ENCODE peak calls at places on chromosomes 16 and 17, in ten cellular contexts. I is heart left ventricle; O is PC-3; K is H1; C is HL-60; N is amygdala; R is activated CD8-positive, alpha-beta T cell treated with anti-CD3 and anti-CD28 coated beads for 36 hours; G is LNCaP clone FGC; L is cardiac muscle cell; P is hippocampal formation. U is an unnamed sample.

GRCh38 chr16:68371706-68372380 is 61.0 kb downstream of the PRMT7 start:
- DNase-seq in I (peak), O (no peak), K (no peak), C (no peak), N (no peak), R (no peak), G (no peak), L (no peak), P (no peak), U (no peak)

GRCh38 chr17:40321502-40322416 is 12.8 kb downstream of the RARA start:
- DNase-seq in I (peak), O (no peak), K (no peak), C (no peak), N (no peak), R (peak), G (no peak), L (no peak), P (no peak), U (no peak)

GRCh38 chr16:14509055-14509454 is 121.0 kb downstream of the PARN start:
- DNase-seq in I (no peak), O (peak), K (no peak), C (no peak), N (no peak), R (no peak), G (no peak), L (peak), P (no peak), U (no peak)

GRCh38 chr16:27748868-27749546 is 199.1 kb downstream of the KATNIP start:
- DNase-seq in I (peak), O (peak), K (peak), C (peak), N (no peak), R (peak), G (peak), L (peak), P (peak), U (peak)

GRCh38 chr17:14015286-14015685 is 54.0 kb upstream of the COX10 start:
- DNase-seq in I (no peak), O (no peak), K (no peak), C (no peak), N (no peak), R (no peak), G (no peak), L (no peak), P (no peak), U (no peak)

GRCh38 chr17:57465551-57465950 is 209.2 kb downstream of the MSI2 start:
- DNase-seq in I (no peak), O (no peak), K (no peak), C (no peak), N (no peak), R (no peak), G (no peak), L (no peak), P (no peak), U (no peak)

GRCh38 chr17:27384721-27385120 is 71.5 kb upstream of the KSR1 start:
- DNase-seq in I (no peak), O (no peak), K (no peak), C (no peak), N (no peak), R (no peak), G (no peak), L (no peak), P (no peak), U (no peak)

GRCh38 chr16:82753821-82754220 is 127.1 kb downstream of the CDH13 start:
- DNase-seq in I (no peak), O (peak), K (no peak), C (no peak), N (no peak), R (no peak), G (no peak), L (no peak), P (no peak), U (no peak)

GRCh38 chr16:47229651-47230050 is 85.9 kb upstream of the NETO2 start:
- DNase-seq in I (no peak), O (no peak), K (no peak), C (no peak), N (no peak), R (no peak), G (no peak), L (no peak), P (no peak), U (no peak)

GRCh38 chr17:73510981-73511442 is 133.2 kb downstream of the SDK2 start:
- DNase-seq in I (no peak), O (no peak), K (no peak), C (no peak), N (no peak), R (no peak), G (no peak), L (no peak), P (peak), U (no peak)

GRCh38 chr17:59683283-59683682 is 23.9 kb downstream of the PTRH2 start:
- DNase-seq in I (no peak), O (no peak), K (no peak), C (no peak), N (no peak), R (no peak), G (no peak), L (no peak), P (no peak), U (no peak)

GRCh38 chr17:35184274-35184673 is 9.9 kb downstream of the SLC35G3 start:
- DNase-seq in I (no peak), O (no peak), K (no peak), C (no peak), N (no peak), R (no peak), G (no peak), L (no peak), P (no peak), U (no peak)

GRCh38 chr17:79960788-79961522 is 74.7 kb downstream of the TBC1D16 start:
- DNase-seq in I (no peak), O (peak), K (no peak), C (no peak), N (no peak), R (no peak), G (no peak), L (peak), P (no peak), U (no peak)

GRCh38 chr16:86481607-86482006 is 28.7 kb upstream of the FOXF1 start:
- DNase-seq in I (no peak), O (no peak), K (no peak), C (no peak), N (no peak), R (no peak), G (no peak), L (no peak), P (no peak), U (no peak)

GRCh38 chr17:18259621-18260331 is 686 bp upstream of the MIEF2 start:
- DNase-seq in I (no peak), O (peak), K (no peak), C (no peak), N (no peak), R (no peak), G (no peak), L (no peak), P (no peak), U (no peak)

GRCh38 chr17:41360291-41360995 is 9.2 kb downstream of the KRT33B start:
- DNase-seq in I (no peak), O (peak), K (no peak), C (no peak), N (no peak), R (no peak), G (no peak), L (peak), P (no peak), U (no peak)

GRCh38 chr17:57856792-57857620 is 7.2 kb upstream of the MRPS23 start:
- DNase-seq in I (no peak), O (no peak), K (no peak), C (no peak), N (no peak), R (no peak), G (no peak), L (no peak), P (no peak), U (no peak)

GRCh38 chr16:58413359-58413758 is 21.1 kb downstream of the GINS3 start:
- DNase-seq in I (no peak), O (no peak), K (no peak), C (no peak), N (no peak), R (no peak), G (no peak), L (no peak), P (no peak), U (no peak)

U was measured in iPS-NIHi11.